ENCODE peak calls at places on chromosomes 5 and 9, in six cellular contexts. W is HepG2, B is K562, K is HCT116, C is GM12878, M is H1. T is an unnamed sample.
A peak's percentile ranks its signal among the peaks of the same experiment; 100 is the strongest.

GRCh38 chr9:4375424-4376195 is 75.7 kb upstream of the GLIS3 start:
- DNase-seq in K (peak; percentile 26), W (no peak), M (no peak), B (no peak), C (no peak), T (peak; percentile 47)

GRCh38 chr5:94751456-94751855 is 133.0 kb downstream of the SLF1 start:
- DNase-seq in B (no peak), K (no peak), W (no peak), C (no peak), M (no peak), T (no peak)

GRCh38 chr5:171484460-171484899 is 65.0 kb downstream of the FGF18 start:
- DNase-seq in W (no peak), K (peak; percentile 10), C (no peak), B (peak; percentile 86), M (no peak), T (peak; percentile 33)

GRCh38 chr9:76351006-76351405 is 43.2 kb downstream of the RFK start:
- DNase-seq in M (no peak), C (no peak), B (no peak), K (no peak), W (no peak), T (no peak)

GRCh38 chr5:52356311-52356918 is 431.3 kb upstream of the ITGA1 start:
- DNase-seq in K (no peak), M (no peak), B (no peak), W (no peak), C (no peak), T (peak; percentile 30)

GRCh38 chr5:31291323-31291854 is 97.9 kb downstream of the CDH6 start:
- DNase-seq in W (no peak), B (no peak), M (peak; percentile 29), K (no peak), C (no peak), T (no peak)

GRCh38 chr9:15423328-15423985 is 781 bp downstream of the SNAPC3 start:
- DNase-seq in W (no peak), B (peak; percentile 10), C (no peak), K (no peak), M (no peak), T (peak; percentile 56)

GRCh38 chr9:96186601-96187011 is 115.4 kb downstream of the HSD17B3 start:
- DNase-seq in B (no peak), M (peak; percentile 39), C (no peak), K (no peak), W (no peak), T (no peak)

GRCh38 chr9:96169488-96169887 is 132.5 kb downstream of the HSD17B3 start:
- DNase-seq in B (no peak), C (no peak), W (peak; percentile 24), M (peak; percentile 51), K (no peak), T (no peak)

GRCh38 chr5:138033275-138033808 is 463 bp upstream of the FAM13B start:
- DNase-seq in B (no peak), C (no peak), W (no peak), K (no peak), M (peak; percentile 29), T (no peak)

GRCh38 chr5:138032028-138032571 is 779 bp downstream of the FAM13B start:
- DNase-seq in K (no peak), B (no peak), C (peak; percentile 82), W (no peak), M (peak; percentile 29), T (peak; percentile 71)

GRCh38 chr5:138029944-138030343 is 2.9 kb downstream of the FAM13B start:
- DNase-seq in W (no peak), M (no peak), C (no peak), K (no peak), B (no peak), T (no peak)

GRCh38 chr5:138033916-138034315 is 1.0 kb upstream of the FAM13B start:
- DNase-seq in W (no peak), C (no peak), M (no peak), K (no peak), B (no peak), T (no peak)

DNA sequence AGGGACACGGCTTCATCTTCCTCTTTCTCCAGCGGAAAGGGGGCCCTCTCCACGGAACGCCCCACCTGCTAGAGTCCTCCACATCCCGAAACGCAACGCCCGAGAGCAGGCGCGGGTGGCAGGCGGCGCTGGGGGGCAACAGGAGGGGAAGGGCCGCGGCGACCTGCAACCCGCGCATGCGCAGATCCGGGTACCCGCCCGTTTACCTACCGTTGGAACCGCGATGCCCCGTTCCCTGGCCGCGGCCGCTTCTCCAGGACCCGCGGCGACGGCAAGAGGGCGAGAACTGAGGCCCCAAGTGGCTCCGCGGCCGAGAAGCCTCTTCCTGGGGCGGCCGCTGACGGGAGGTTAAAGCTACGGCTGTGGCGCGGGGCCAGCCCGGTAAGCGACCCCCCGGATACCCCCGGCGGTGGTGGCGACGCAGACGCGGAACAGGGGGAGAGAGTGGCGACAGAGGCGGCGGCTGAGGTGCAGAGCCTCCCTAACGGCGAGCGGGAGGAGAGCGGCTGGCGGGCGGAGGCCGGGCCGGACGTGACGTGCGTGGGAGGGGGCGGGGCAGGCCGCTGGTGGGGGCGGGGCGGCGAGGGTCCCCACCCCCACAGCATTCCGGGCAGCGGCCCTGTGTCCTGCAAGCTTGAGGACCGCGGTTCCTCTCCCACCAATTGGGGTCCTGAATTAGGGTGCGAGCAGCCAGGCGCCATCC is at the start of gene FAM13B:
- DNase-seq in B (peak; percentile 94), M (peak; percentile 29), W (peak; percentile 46), C (no peak), K (peak; percentile 32), T (peak; percentile 80)
- TF ChIP-seq POLR2A in B (peak; percentile 96), M (peak; percentile 89), W (peak; percentile 89), C (peak; percentile 98), K (no peak), T (peak; percentile 94)

DNA sequence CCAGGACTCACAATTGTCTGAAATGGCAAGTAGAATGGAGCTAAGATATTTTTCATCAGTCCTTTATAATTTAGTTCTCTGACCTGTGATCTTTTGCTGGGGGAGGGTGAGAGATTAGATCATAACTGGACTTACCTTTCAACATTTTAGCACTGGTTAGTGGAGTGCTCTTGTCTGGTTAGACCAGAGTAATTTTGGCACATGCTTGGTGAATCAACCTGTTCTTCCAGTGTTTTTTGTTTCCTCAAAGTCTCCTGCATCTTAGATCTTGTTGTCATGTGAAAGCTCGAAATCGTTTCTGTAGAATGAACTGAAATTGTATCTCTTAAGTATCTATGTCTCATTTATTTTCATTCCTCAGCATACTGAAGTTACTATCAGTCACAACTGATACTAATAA is 122.4 kb downstream of the TLE4 start:
- DNase-seq in C (no peak), M (no peak), K (no peak), B (no peak), W (no peak), T (no peak)
- H3K4me2 ChIP-seq in C (no peak overlapping the region), M (peak overlapping the region; percentile 12), K (no peak overlapping the region), B (no peak overlapping the region), W (no peak overlapping the region), T (no peak overlapping the region)

GRCh38 chr5:155529366-155529765 is 515.8 kb downstream of the KIF4B start:
- DNase-seq in B (no peak), W (no peak), C (no peak), M (no peak), K (no peak), T (no peak)
- TF ChIP-seq EZH2 in B (no peak), W (no peak), C (no peak), M (no peak), K (no peak), T (no peak)

DNA sequence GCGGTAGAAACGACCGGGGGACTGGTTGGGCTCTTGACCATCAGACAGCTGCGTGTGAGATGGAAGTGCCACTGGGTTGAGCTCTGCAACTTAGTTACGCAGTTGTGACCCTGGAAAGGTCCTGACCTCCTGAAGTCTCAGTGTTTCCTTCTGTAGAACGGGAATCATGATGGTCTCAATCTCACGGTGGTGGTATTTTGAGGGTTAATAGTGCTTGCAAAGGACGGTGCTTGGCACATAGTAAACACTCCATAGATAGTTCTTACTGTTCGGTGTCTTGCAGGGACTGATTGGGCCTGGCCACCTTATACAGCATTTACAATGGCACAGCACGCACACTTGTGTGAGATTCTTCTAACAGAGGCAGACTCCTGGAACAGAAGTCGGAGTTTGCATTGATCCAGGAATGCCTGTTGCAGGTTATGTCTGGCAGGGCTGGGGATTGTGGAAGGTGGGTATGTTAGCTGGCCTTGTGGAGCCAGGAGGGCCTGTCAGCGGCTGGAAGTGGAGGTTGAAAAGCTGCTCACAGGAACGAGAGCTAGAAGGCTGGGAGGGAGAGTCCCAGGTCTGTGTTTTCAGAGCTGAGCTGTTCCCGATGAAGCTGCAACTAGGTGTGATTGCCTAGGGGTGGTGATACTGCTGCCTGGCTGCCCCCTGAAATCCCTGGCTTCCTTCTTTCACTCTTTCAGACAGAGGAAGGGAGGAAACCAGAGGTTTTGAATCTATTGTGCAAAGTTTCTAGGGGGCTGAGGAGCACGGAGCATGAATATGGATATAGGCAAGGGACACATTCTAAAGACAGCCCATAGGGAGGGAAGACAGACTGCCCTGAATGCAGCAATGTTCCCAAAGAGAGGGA is 1.0 kb upstream of the TXN start:
- DNase-seq in W (peak; percentile 27), B (no peak), M (no peak), K (no peak), C (no peak), T (no peak)
- TF ChIP-seq POLR2A in W (no peak), B (no peak), M (no peak), K (no peak), C (peak; percentile 53), T (no peak)

DNA sequence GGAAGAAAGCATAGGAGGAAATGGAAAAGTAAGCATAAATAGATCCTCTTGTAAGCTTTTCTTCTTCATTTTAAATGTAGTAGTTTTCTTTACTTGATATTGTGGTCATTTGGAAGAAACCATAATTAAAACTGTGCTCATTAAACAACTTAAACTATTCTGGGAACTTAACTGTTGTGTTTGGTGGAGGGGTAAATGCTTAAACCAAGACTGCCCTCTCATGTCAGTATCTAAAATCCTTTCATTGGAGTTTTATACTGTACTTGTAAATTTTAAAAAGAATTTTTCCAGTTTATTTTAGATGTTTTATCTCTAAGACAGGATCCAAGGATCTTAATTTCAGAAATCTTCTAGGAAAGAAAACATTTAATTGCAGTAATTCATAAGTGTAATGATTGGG is 41.4 kb downstream of the MAP3K1 start:
- DNase-seq in C (no peak), M (no peak), B (no peak), W (no peak), K (no peak), T (no peak)
- H3K4me2 ChIP-seq in C (no peak overlapping the region), M (no peak overlapping the region), B (no peak overlapping the region), W (no peak overlapping the region), K (no peak overlapping the region), T (no peak overlapping the region)

T was measured in endothelial cell of umbilical vein.